ENCODE peak calls at places on chromosome 13, in five cellular contexts. Q is cardiac muscle cell, D is GM12891, L is GM12865, M is mammary epithelial cell. G is an unnamed sample.

GRCh38 chr13:86085890-86086289 is 286.7 kb upstream of the SLITRK6 start:
- DNase-seq in L (no peak), Q (no peak), D (no peak), M (no peak), G (no peak)

GRCh38 chr13:85738696-85739320 is 60.4 kb downstream of the SLITRK6 start:
- DNase-seq in M (peak; percentile 51), L (no peak), Q (no peak), D (no peak), G (no peak)

GRCh38 chr13:113648218-113648615 is 9.8 kb downstream of the ATP4B start:
- DNase-seq in M (no peak), Q (no peak), D (no peak), L (no peak), G (no peak)

GRCh38 chr13:51804295-51805172 is 571 bp upstream of the DHRS12 start:
- DNase-seq in D (no peak), M (no peak), L (peak; percentile 31), Q (no peak), G (no peak)

GRCh38 chr13:38763446-38764381 is 76.8 kb downstream of the FREM2 start:
- DNase-seq in D (no peak), Q (peak; percentile 70), L (peak; percentile 40), M (peak; percentile 23), G (peak; percentile 6)

GRCh38 chr13:110391273-110391672 is 84.2 kb downstream of the COL4A2 start:
- DNase-seq in D (no peak), M (no peak), Q (no peak), L (no peak), G (no peak)

GRCh38 chr13:34810996-34811395 is 131.1 kb upstream of the NBEA start:
- DNase-seq in L (no peak), M (no peak), D (no peak), Q (no peak), G (no peak)

GRCh38 chr13:67341406-67341805 is 111.3 kb upstream of the PCDH9 start:
- DNase-seq in M (peak; percentile 4), L (no peak), D (no peak), Q (no peak), G (no peak)

GRCh38 chr13:102183509-102184182 is 218.2 kb downstream of the FGF14 start:
- DNase-seq in Q (no peak), M (no peak), D (no peak), L (no peak), G (no peak)